ENCODE peak calls at places on chromosomes 12 and 14, in eight cellular contexts. E is ovary, K is sigmoid colon, N is GM12878, F is transverse colon, P is esophagus muscularis mucosa, W is tibial nerve, I is A549. X is an unnamed sample. For H3K4me1, the result is how much of the 10 kb centered on the place peaks cover.

GRCh38 chr12:5166976-5167375 is 123.3 kb downstream of the KCNA5 start:
- DNase-seq in E (no peak), K (no peak), N (no peak), F (no peak), P (no peak), W (no peak), I (no peak), X (no peak)

GRCh38 chr12:112327209-112327930 is 54.9 kb downstream of the HECTD4 start:
- DNase-seq in E (no peak), K (no peak), N (no peak), F (no peak), P (no peak), W (no peak), I (no peak), X (no peak)

GRCh38 chr14:67547224-67547780 is 14.2 kb downstream of the PLEKHH1 start:
- DNase-seq in E (no peak), K (peak), N (no peak), F (no peak), P (no peak), W (no peak), I (no peak), X (no peak)

GRCh38 chr12:2306686-2307249 is 254.0 kb downstream of the CACNA1C start:
- DNase-seq in E (no peak), K (no peak), N (no peak), F (no peak), P (no peak), W (no peak), I (no peak), X (no peak)

GRCh38 chr14:100893228-100893601 is 10.3 kb downstream of the RTL1 start:
- DNase-seq in E (no peak), K (no peak), N (no peak), F (no peak), P (no peak), W (no peak), I (no peak), X (no peak)

GRCh38 chr12:59173696-59174095 is 253.4 kb upstream of the LRIG3 start:
- DNase-seq in E (no peak), K (no peak), N (no peak), F (no peak), P (no peak), W (no peak), I (no peak), X (no peak)

GRCh38 chr12:50655374-50655921 is 108.5 kb upstream of the ATF1 start:
- DNase-seq in E (no peak), K (no peak), N (no peak), F (no peak), P (no peak), W (no peak), I (no peak), X (no peak)

GRCh38 chr12:28794796-28795195 is 354.3 kb upstream of the FAR2 start:
- DNase-seq in E (no peak), K (no peak), N (no peak), F (no peak), P (no peak), W (no peak), I (no peak), X (no peak)

GRCh38 chr14:99287269-99287942 is 15.4 kb upstream of the BCL11B start:
- DNase-seq in E (no peak), K (no peak), N (peak), F (no peak), P (no peak), W (no peak), I (no peak), X (no peak)

GRCh38 chr12:117272690-117273089 is 82.4 kb upstream of the FBXO21 start:
- DNase-seq in E (no peak), K (peak), N (no peak), F (no peak), P (no peak), W (no peak), I (no peak), X (no peak)

GRCh38 chr12:109888179-109889020 is 8.1 kb upstream of the GLTP start:
- DNase-seq in E (no peak), K (no peak), N (peak), F (no peak), P (no peak), W (no peak), I (peak), X (no peak)

GRCh38 chr12:93419388-93420034 is 22.2 kb downstream of the UBE2N start:
- DNase-seq in E (no peak), K (no peak), N (no peak), F (no peak), P (no peak), W (no peak), I (peak), X (no peak)

GRCh38 chr14:51609251-51609986 is 42.3 kb upstream of the FRMD6 start:
- DNase-seq in E (no peak), K (no peak), N (no peak), F (no peak), P (no peak), W (no peak), I (no peak), X (no peak)

GRCh38 chr12:20262131-20262530 is 106.2 kb upstream of the PDE3A start:
- DNase-seq in E (no peak), K (no peak), N (no peak), F (no peak), P (no peak), W (no peak), I (no peak), X (no peak)

GRCh38 chr12:41277019-41277770 is 89.1 kb downstream of the PDZRN4 start:
- DNase-seq in E (no peak), K (no peak), N (no peak), F (no peak), P (no peak), W (no peak), I (peak), X (no peak)

GRCh38 chr12:52151859-52152783 is 39.7 kb downstream of the KRT80 start:
- DNase-seq in E (peak), K (peak), N (no peak), F (peak), P (no peak), W (no peak), I (peak), X (peak)
- TF ChIP-seq EP300 in E (no peak), K (no peak), N (no peak), F (peak), P (no peak), W (no peak), I (no peak), X (no peak)

GRCh38 chr14:75442642-75443041 is 14.8 kb downstream of the JDP2 start:
- DNase-seq in E (no peak), K (no peak), N (no peak), F (no peak), P (no peak), W (no peak), I (no peak), X (no peak)
- H3K4me1 ChIP-seq in E (under half), K (half or more), N (under half), F (under half), P (half or more), W (under half), I (under half), X (under half)

DNA sequence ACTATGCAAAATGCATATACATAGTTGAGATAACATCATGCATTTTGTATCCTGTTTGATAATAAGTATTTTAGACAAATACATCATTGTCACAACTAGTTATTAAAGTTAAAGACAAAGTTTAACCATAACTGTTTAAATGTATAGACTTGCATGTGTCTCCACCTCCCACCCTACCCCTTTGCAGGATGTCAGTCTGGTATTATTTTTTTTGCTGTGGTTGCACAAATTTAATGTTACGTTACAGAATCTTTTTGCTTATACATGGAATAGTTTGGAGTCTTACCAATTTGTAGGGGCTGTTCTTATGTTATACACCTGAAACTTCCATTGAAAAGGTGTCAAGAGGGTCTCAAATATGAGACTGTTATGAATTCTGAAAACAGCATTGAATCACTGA is 5.6 kb downstream of the CHST11 start:
- DNase-seq in E (no peak), K (no peak), N (no peak), F (no peak), P (no peak), W (no peak), I (no peak), X (no peak)
- H3K4me3 ChIP-seq in E (no peak), K (no peak), N (peak), F (no peak), P (no peak), W (no peak), I (no peak), X (no peak)

GRCh38 chr12:12474931-12475485 is 87.7 kb downstream of the DUSP16 start:
- DNase-seq in E (no peak), K (no peak), N (peak), F (no peak), P (no peak), W (no peak), I (no peak), X (no peak)
- TF ChIP-seq EP300 in E (no peak), K (no peak), N (peak), F (no peak), P (no peak), W (no peak), I (no peak), X (no peak)

DNA sequence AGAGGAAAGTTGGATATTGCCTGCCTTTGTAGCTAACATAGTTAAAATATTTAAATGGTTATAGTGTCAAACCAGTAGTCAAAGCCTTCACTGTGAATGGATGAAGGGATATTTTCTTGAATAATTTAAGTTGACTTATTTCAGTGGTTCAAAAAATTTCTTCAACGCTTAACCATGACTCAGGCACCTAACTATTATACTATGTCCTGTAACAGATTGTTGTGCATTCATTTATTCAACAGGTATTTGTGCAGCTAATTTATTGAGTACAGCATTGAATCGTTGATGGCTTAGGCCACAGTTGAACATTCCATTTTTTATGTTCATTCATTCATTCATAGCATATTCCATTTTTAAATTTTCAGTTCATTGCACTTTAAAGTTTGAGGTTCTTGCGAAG is 9.2 kb downstream of the HIF1A start:
- DNase-seq in E (no peak), K (no peak), N (no peak), F (no peak), P (no peak), W (no peak), I (no peak), X (no peak)
- H3K4me1 ChIP-seq in E (under half), K (under half), N (under half), F (half or more), P (half or more), W (under half), I (half or more), X (half or more)